ENCODE peak calls at places on chromosome X, in four cellular contexts. I is heart left ventricle, D is SK-N-SH, L is GM23248. A is an unnamed sample. For H3K27me3 and H3K36me3, the result is how much of the 10 kb centered on the place peaks cover.

GRCh38 chrX:130467936-130468335 is 66.1 kb downstream of the RBMX2 start:
- DNase-seq in I (no peak), D (no peak), L (no peak), A (no peak)

GRCh38 chrX:7351946-7352345 is 204.0 kb upstream of the PUDP start:
- DNase-seq in D (no peak), I (no peak), L (peak), A (no peak)

GRCh38 chrX:13780868-13781427 is 35.9 kb downstream of the GPM6B start:
- DNase-seq in L (no peak), D (no peak), I (no peak), A (no peak)

GRCh38 chrX:39063037-39063436 is 261.8 kb downstream of the MID1IP1 start:
- DNase-seq in I (no peak), L (no peak), D (no peak), A (no peak)

GRCh38 chrX:115892056-115892708 is 278.4 kb upstream of the AGTR2 start:
- DNase-seq in D (no peak), L (peak), I (no peak), A (peak)

GRCh38 chrX:123085311-123085940 is 98.7 kb upstream of the GRIA3 start:
- DNase-seq in L (no peak), D (no peak), I (no peak), A (no peak)

GRCh38 chrX:2402361-2402690 is 98.5 kb downstream of the DHRSX start:
- DNase-seq in L (no peak), D (no peak), I (no peak), A (no peak)

GRCh38 chrX:11111947-11112346 is 815 bp downstream of the HCCS start:
- DNase-seq in L (no peak), D (no peak), I (no peak), A (no peak)

GRCh38 chrX:120768681-120769080 is 107.0 kb downstream of the CT47B1 start:
- DNase-seq in D (no peak), I (no peak), L (peak), A (no peak)

GRCh38 chrX:22690116-22690515 is 309.6 kb upstream of the DDX53 start:
- DNase-seq in D (peak), L (peak), I (no peak), A (no peak)

GRCh38 chrX:155216940-155217450 is 735 bp downstream of the VBP1 start:
- DNase-seq in L (peak), D (peak), I (no peak), A (no peak)

GRCh38 chrX:71565634-71566033 is 12.6 kb upstream of the GCNA start:
- DNase-seq in D (no peak), L (no peak), I (no peak), A (no peak)

GRCh38 chrX:40273356-40274050 is 175.7 kb upstream of the BCOR start:
- DNase-seq in I (peak), L (no peak), D (peak), A (no peak)

GRCh38 chrX:114774691-114775090 is 190.8 kb downstream of the HTR2C start:
- DNase-seq in L (no peak), D (no peak), I (no peak), A (peak)

GRCh38 chrX:15384304-15384703 is at the start of gene VEGFD:
- DNase-seq in I (no peak), L (peak), D (no peak), A (no peak)

GRCh38 chrX:40008841-40009461 is 88.8 kb downstream of the BCOR start:
- DNase-seq in L (peak), I (peak), D (peak), A (no peak)

GRCh38 chrX:30712214-30712613 is 59.0 kb downstream of the GK start:
- DNase-seq in I (no peak), D (no peak), L (no peak), A (no peak)

GRCh38 chrX:134782796-134783195 is 124.5 kb upstream of the PLAC1 start:
- DNase-seq in I (no peak), L (peak), D (peak), A (no peak)

GRCh38 chrX:10017866-10018265 is 50.7 kb downstream of the CLDN34 start:
- DNase-seq in L (peak), I (no peak), D (no peak), A (peak)

GRCh38 chrX:75522565-75523411 is at the start of gene ZDHHC15:
- DNase-seq in L (peak), I (peak), D (peak), A (peak)

GRCh38 chrX:48961585-48962091 is 4.2 kb upstream of the OTUD5 start:
- DNase-seq in I (peak), D (no peak), L (no peak), A (no peak)

GRCh38 chrX:25019707-25020390 is 4.1 kb upstream of the ARX start:
- DNase-seq in L (no peak), D (no peak), I (no peak), A (no peak)
- H3K27me3 ChIP-seq in L (half or more), D (half or more), I (half or more), A (under half)

DNA sequence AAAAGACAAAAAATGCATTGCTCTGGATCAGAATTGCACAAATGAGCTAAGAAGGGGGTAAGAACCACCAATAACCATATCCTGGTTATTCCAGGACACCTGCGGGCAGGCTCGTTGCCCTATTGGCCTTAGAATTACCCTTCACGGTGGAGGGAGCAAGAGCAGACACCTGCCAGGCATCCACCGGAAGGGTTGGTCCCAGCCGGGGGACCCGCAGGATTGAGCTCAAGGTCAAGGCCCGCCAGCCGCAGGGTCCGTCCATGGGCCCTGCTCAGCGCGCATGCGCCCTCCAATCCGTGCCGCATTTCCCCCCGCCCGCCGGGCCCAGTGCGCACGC is 575 bp downstream of the SLC25A6 start:
- DNase-seq in D (peak), L (no peak), I (peak), A (no peak)
- H3K36me3 ChIP-seq in D (under half), L (under half), I (under half), A (half or more)

DNA sequence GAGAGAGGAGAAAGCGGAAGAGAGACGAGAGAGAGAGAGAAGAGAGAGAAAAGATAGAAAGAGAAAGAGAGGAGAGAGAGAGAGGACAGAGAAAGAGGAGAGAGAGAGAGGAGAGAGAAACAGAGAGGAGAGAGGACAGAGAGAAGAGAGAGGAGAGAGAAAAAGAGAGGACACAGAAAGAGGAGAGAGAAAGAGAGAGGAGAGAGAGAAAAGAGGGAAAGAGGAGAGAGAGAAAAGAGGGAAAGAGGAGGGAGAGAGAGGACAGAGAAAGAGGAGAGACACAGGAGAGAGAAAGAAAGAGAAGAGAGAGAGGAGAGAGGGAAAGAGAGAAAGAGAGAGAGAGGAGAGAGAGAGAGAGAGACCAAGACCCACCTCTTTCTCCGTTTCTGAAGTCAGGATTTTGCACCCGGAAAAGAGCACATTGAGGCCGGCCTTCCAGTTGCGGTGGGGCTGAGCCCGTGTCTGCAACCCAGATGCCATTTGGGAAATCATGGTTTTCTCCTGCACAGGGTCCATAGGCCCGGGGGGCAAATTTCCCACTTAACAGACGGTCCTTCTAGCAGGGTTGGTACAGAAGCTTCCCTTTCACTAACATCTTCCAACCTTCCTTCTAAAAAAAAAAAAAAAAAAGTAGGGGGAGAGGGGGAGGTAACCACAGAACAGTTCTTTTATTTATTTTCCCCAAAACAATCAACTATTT is 60.9 kb downstream of the CRLF2 start:
- DNase-seq in D (no peak), I (no peak), L (no peak), A (no peak)
- H3K27me3 ChIP-seq in D (under half), I (under half), L (under half), A (under half)

GRCh38 chrX:153867139-153867538 is 18.8 kb downstream of the L1CAM start:
- DNase-seq in I (no peak), D (no peak), L (no peak), A (no peak)
- H3K36me3 ChIP-seq in I (under half), D (under half), L (under half), A (under half)

GRCh38 chrX:138711399-138712347 is at the start of gene FGF13:
- DNase-seq in I (peak), L (peak), D (peak), A (peak)
- H3K27me3 ChIP-seq in I (under half), L (under half), D (under half), A (under half)

A was measured in MG63.